ENCODE peak calls at places on chromosome 10, in five cellular contexts. I is sigmoid colon, V is SK-N-MC, T is spleen, P is transverse colon. M is an unnamed sample.

GRCh38 chr10:76085002-76085401 is 653.6 kb downstream of the LRMDA start:
- DNase-seq in I (no peak), V (no peak), T (no peak), P (no peak), M (no peak)

GRCh38 chr10:130800281-130800680 is 511.2 kb downstream of the TCERG1L start:
- DNase-seq in I (no peak), V (no peak), T (no peak), P (no peak), M (no peak)

GRCh38 chr10:110181911-110182310 is 25.5 kb upstream of the MXI1 start:
- DNase-seq in I (no peak), V (no peak), T (no peak), P (no peak), M (no peak)

GRCh38 chr10:17200885-17201164 is 647 bp downstream of the TRDMT1 start:
- DNase-seq in I (peak; percentile 70), V (no peak), T (no peak), P (peak; percentile 53), M (peak; percentile 34)

GRCh38 chr10:72679838-72680241 is 12.1 kb upstream of the MCU start:
- DNase-seq in I (no peak), V (no peak), T (no peak), P (no peak), M (no peak)

GRCh38 chr10:87654212-87654611 is 5.5 kb upstream of the PAPSS2 start:
- DNase-seq in I (no peak), V (no peak), T (no peak), P (no peak), M (peak; percentile 46)

GRCh38 chr10:93826355-93826754 is 67.4 kb upstream of the SLC35G1 start:
- DNase-seq in I (no peak), V (no peak), T (no peak), P (no peak), M (no peak)

GRCh38 chr10:110481948-110482347 is 15.8 kb upstream of the DUSP5 start:
- DNase-seq in I (no peak), V (no peak), T (no peak), P (no peak), M (no peak)

GRCh38 chr10:95245425-95246055 is 45.3 kb downstream of the PDLIM1 start:
- DNase-seq in I (no peak), V (no peak), T (no peak), P (no peak), M (no peak)

GRCh38 chr10:1674501-1674900 is 62.8 kb downstream of the ADARB2 start:
- DNase-seq in I (no peak), V (no peak), T (no peak), P (no peak), M (no peak)

GRCh38 chr10:239109-239508 is 103.9 kb downstream of the ZMYND11 start:
- DNase-seq in I (no peak), V (no peak), T (no peak), P (no peak), M (no peak)

GRCh38 chr10:133336131-133337078 is at the start of gene CALY:
- DNase-seq in I (no peak), V (no peak), T (peak; percentile 90), P (peak; percentile 62), M (peak; percentile 59)

GRCh38 chr10:116891208-116891607 is 41.9 kb downstream of the ENO4 start:
- DNase-seq in I (no peak), V (peak; percentile 34), T (no peak), P (peak; percentile 67), M (no peak)

GRCh38 chr10:132959296-132959961 is 17.1 kb upstream of the CFAP46 start:
- DNase-seq in I (no peak), V (no peak), T (peak; percentile 74), P (no peak), M (no peak)

GRCh38 chr10:320787-321186 is 185.5 kb downstream of the ZMYND11 start:
- DNase-seq in I (no peak), V (no peak), T (no peak), P (no peak), M (no peak)

GRCh38 chr10:69807696-69808095 is 6.0 kb downstream of the COL13A1 start:
- DNase-seq in I (no peak), V (no peak), T (peak; percentile 16), P (no peak), M (no peak)

GRCh38 chr10:126684171-126684745 is 13.8 kb upstream of the C10orf90 start:
- DNase-seq in I (no peak), V (no peak), T (no peak), P (no peak), M (no peak)

GRCh38 chr10:85047170-85047834 is 718.9 kb downstream of the CCSER2 start:
- DNase-seq in I (no peak), V (no peak), T (no peak), P (no peak), M (no peak)

GRCh38 chr10:31977440-31978157 is 49.0 kb upstream of the ARHGAP12 start:
- DNase-seq in I (no peak), V (no peak), T (no peak), P (no peak), M (no peak)

GRCh38 chr10:71771821-71772617 is 1.3 kb downstream of the VSIR start:
- DNase-seq in I (peak; percentile 96), V (no peak), T (no peak), P (peak; percentile 69), M (peak; percentile 54)

GRCh38 chr10:15433850-15434537 is 62.9 kb upstream of the FAM171A1 start:
- DNase-seq in I (no peak), V (no peak), T (no peak), P (no peak), M (no peak)

GRCh38 chr10:133418289-133418993 is 6.0 kb downstream of the SPRN start:
- DNase-seq in I (no peak), V (no peak), T (no peak), P (no peak), M (no peak)

GRCh38 chr10:26642896-26643653 is 54.4 kb upstream of the PDSS1 start:
- DNase-seq in I (no peak), V (no peak), T (no peak), P (no peak), M (no peak)

GRCh38 chr10:31383810-31384588 is 65.0 kb downstream of the ZEB1 start:
- DNase-seq in I (no peak), V (no peak), T (no peak), P (no peak), M (no peak)

GRCh38 chr10:77943086-77943901 is 16.7 kb upstream of the DLG5 start:
- DNase-seq in I (peak; percentile 72), V (no peak), T (no peak), P (no peak), M (no peak)

GRCh38 chr10:24953350-24954074 is 1.1 kb upstream of the PRTFDC1 start:
- DNase-seq in I (no peak), V (no peak), T (no peak), P (no peak), M (no peak)

GRCh38 chr10:24950439-24950838 is 2.0 kb downstream of the PRTFDC1 start:
- DNase-seq in I (no peak), V (no peak), T (no peak), P (no peak), M (no peak)

GRCh38 chr10:24952146-24952700 is at the start of gene PRTFDC1:
- DNase-seq in I (peak; percentile 74), V (no peak), T (peak; percentile 82), P (peak; percentile 64), M (peak; percentile 49)

GRCh38 chr10:24951201-24952145 is 933 bp downstream of the PRTFDC1 start:
- DNase-seq in I (no peak), V (no peak), T (no peak), P (peak; percentile 49), M (peak; percentile 34)

DNA sequence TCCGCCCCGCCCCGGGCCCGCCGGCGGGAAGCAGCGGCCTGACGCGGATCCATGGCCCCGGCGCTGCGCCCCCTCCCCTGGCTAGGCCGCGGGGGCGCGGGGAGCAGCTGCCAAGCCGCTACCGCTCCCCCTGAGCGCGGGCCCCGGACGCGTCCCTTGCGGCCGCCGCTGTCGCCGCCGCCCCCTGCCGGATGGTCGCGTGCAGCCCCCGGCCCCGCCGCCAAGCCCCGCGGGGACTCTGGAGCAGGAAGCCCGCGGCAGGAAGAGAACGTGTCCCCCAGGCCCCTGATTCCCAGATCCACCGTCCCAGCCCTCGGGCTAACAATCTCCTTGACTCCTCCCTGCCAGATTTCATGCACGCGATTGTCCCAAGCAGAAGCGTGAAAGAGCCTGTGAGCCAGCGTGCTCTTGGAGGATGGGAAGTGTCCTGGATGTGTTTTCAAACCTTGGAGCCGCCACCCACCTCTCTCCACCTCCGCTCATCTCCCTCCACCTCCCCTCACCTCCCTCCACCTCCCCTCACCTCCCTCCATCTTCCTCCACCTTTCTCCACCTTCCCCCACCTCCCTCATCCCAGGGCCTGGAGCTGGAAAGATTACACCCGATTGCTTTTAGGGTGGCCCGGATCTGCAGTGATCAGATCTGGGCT is 419 bp upstream of the PRTFDC1 start:
- DNase-seq in I (peak; percentile 78), V (no peak), T (peak; percentile 89), P (peak; percentile 48), M (peak; percentile 45)
- TF ChIP-seq POLR2AphosphoS5 in I (no peak), V (peak; percentile 37), T (no peak), P (no peak), M (no peak)

DNA sequence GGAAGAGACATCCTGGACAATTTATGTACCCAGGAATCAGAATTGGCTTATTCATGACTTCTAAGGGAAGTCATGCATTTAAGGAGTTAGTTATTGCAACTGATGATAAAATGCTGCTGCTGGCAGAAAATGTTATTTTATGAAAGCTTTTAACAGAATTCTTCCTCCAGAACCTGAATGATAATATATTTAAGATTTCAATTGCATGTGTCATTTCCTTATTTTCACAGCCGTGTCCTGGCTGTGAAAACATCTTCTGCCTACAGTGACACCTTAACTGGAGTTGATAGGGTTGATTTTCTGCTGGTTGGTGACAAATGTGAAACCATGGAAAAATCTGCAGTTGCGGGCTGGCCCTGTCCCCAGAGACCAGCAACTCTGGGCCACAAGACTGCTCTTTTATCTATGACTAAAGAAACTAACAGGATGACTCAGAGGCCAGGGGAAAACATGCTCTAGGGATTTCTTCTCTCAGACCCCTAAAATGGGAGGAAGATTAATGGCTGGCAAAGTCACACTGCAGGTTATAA is 12.3 kb upstream of the TRUB1 start:
- DNase-seq in I (no peak), V (no peak), T (no peak), P (no peak), M (no peak)
- TF ChIP-seq POLR2AphosphoS5 in I (no peak), V (no peak), T (no peak), P (no peak), M (no peak)

GRCh38 chr10:89374716-89375115 is 3.1 kb upstream of the IFIT1B start:
- DNase-seq in I (no peak), V (no peak), T (no peak), P (no peak), M (no peak)
- TF ChIP-seq POLR2AphosphoS5 in I (no peak), V (no peak), T (no peak), P (no peak), M (no peak)

GRCh38 chr10:131947631-131948347 is 33.9 kb downstream of the BNIP3 start:
- DNase-seq in I (no peak), V (no peak), T (peak; percentile 34), P (no peak), M (no peak)

GRCh38 chr10:131946880-131947279 is 34.8 kb downstream of the BNIP3 start:
- DNase-seq in I (peak; percentile 46), V (no peak), T (peak; percentile 47), P (no peak), M (peak; percentile 18)

GRCh38 chr10:131948501-131948900 is 33.2 kb downstream of the BNIP3 start:
- DNase-seq in I (peak; percentile 54), V (no peak), T (peak; percentile 20), P (no peak), M (no peak)

GRCh38 chr10:131949041-131949862 is 32.5 kb downstream of the BNIP3 start:
- DNase-seq in I (peak; percentile 61), V (no peak), T (peak; percentile 44), P (no peak), M (no peak)

GRCh38 chr10:131946321-131946751 is 35.4 kb downstream of the BNIP3 start:
- DNase-seq in I (peak; percentile 53), V (no peak), T (peak; percentile 31), P (no peak), M (no peak)
- TF ChIP-seq POLR2AphosphoS5 in I (no peak), V (no peak), T (no peak), P (no peak), M (no peak)